ENCODE peak calls at places on chromosomes 1 and 21, in five cellular contexts. One of them, this sample, is unnamed.

GRCh38 chr1:52240592-52240991 is 98.7 kb downstream of the ZFYVE9 start:
- DNase-seq in hepatocyte: no peak
- DNase-seq in GM23248: no peak
- DNase-seq in PC-3: no peak
- DNase-seq in neural progenitor cell: no peak
- DNase-seq in this sample: no peak

GRCh38 chr1:15882665-15883064 is 35.2 kb downstream of the SPEN start:
- DNase-seq in hepatocyte: no peak
- DNase-seq in neural progenitor cell: no peak
- DNase-seq in PC-3: no peak
- DNase-seq in GM23248: no peak
- DNase-seq in this sample: no peak

GRCh38 chr1:166843769-166844596 is 4.7 kb downstream of the POGK start:
- DNase-seq in PC-3: no peak
- DNase-seq in neural progenitor cell: no peak
- DNase-seq in hepatocyte: peak
- DNase-seq in GM23248: peak
- DNase-seq in this sample: no peak

GRCh38 chr1:82392513-82392912 is 591.8 kb downstream of the ADGRL2 start:
- DNase-seq in neural progenitor cell: no peak
- DNase-seq in GM23248: peak
- DNase-seq in hepatocyte: no peak
- DNase-seq in PC-3: peak
- DNase-seq in this sample: no peak

GRCh38 chr1:34681481-34682451 is 73.1 kb upstream of the GJB5 start:
- DNase-seq in hepatocyte: peak
- DNase-seq in PC-3: peak
- DNase-seq in neural progenitor cell: peak
- DNase-seq in GM23248: peak
- DNase-seq in this sample: peak

GRCh38 chr21:26966978-26967913 is at the start of gene ADAMTS5:
- DNase-seq in hepatocyte: peak
- DNase-seq in PC-3: peak
- DNase-seq in neural progenitor cell: peak
- DNase-seq in GM23248: peak
- DNase-seq in this sample: no peak

GRCh38 chr1:115280073-115280472 is 58.0 kb downstream of the NGF start:
- DNase-seq in hepatocyte: no peak
- DNase-seq in GM23248: peak
- DNase-seq in neural progenitor cell: no peak
- DNase-seq in PC-3: no peak
- DNase-seq in this sample: no peak

GRCh38 chr1:115184260-115184950 is 95.1 kb upstream of the TSPAN2 start:
- DNase-seq in PC-3: peak
- DNase-seq in GM23248: peak
- DNase-seq in hepatocyte: no peak
- DNase-seq in neural progenitor cell: no peak
- DNase-seq in this sample: no peak

GRCh38 chr1:192877283-192877886 is 68.5 kb downstream of the RGS2 start:
- DNase-seq in hepatocyte: no peak
- DNase-seq in GM23248: no peak
- DNase-seq in PC-3: no peak
- DNase-seq in neural progenitor cell: no peak
- DNase-seq in this sample: no peak

GRCh38 chr1:50424045-50424939 is 1.0 kb upstream of the DMRTA2 start:
- DNase-seq in hepatocyte: no peak
- DNase-seq in neural progenitor cell: peak
- DNase-seq in GM23248: no peak
- DNase-seq in PC-3: no peak
- DNase-seq in this sample: no peak

GRCh38 chr1:239930646-239931262 is 160.9 kb upstream of the FMN2 start:
- DNase-seq in GM23248: no peak
- DNase-seq in neural progenitor cell: no peak
- DNase-seq in hepatocyte: no peak
- DNase-seq in PC-3: peak
- DNase-seq in this sample: no peak

GRCh38 chr1:212613440-212614335 is 5.1 kb downstream of the ATF3 start:
- DNase-seq in neural progenitor cell: no peak
- DNase-seq in PC-3: peak
- DNase-seq in hepatocyte: no peak
- DNase-seq in GM23248: peak
- DNase-seq in this sample: no peak

GRCh38 chr21:42790520-42790919 is 88.8 kb downstream of the WDR4 start:
- DNase-seq in hepatocyte: no peak
- DNase-seq in GM23248: no peak
- DNase-seq in PC-3: no peak
- DNase-seq in neural progenitor cell: no peak
- DNase-seq in this sample: no peak

GRCh38 chr1:38613996-38614395 is 245.6 kb downstream of the RRAGC start:
- DNase-seq in neural progenitor cell: peak
- DNase-seq in hepatocyte: no peak
- DNase-seq in GM23248: no peak
- DNase-seq in PC-3: no peak
- DNase-seq in this sample: no peak

GRCh38 chr1:88612783-88613182 is 71.3 kb upstream of the PKN2 start:
- DNase-seq in neural progenitor cell: no peak
- DNase-seq in hepatocyte: peak
- DNase-seq in PC-3: peak
- DNase-seq in GM23248: no peak
- DNase-seq in this sample: no peak

GRCh38 chr1:167995038-167995437 is 58.2 kb upstream of the MPC2 start:
- DNase-seq in hepatocyte: no peak
- DNase-seq in neural progenitor cell: no peak
- DNase-seq in PC-3: peak
- DNase-seq in GM23248: no peak
- DNase-seq in this sample: no peak
- TF ChIP-seq EZH2phosphoT487 in hepatocyte: no peak
- TF ChIP-seq EZH2phosphoT487 in neural progenitor cell: no peak
- TF ChIP-seq EZH2phosphoT487 in PC-3: no peak
- TF ChIP-seq EZH2phosphoT487 in GM23248: no peak
- TF ChIP-seq EZH2phosphoT487 in this sample: no peak

DNA sequence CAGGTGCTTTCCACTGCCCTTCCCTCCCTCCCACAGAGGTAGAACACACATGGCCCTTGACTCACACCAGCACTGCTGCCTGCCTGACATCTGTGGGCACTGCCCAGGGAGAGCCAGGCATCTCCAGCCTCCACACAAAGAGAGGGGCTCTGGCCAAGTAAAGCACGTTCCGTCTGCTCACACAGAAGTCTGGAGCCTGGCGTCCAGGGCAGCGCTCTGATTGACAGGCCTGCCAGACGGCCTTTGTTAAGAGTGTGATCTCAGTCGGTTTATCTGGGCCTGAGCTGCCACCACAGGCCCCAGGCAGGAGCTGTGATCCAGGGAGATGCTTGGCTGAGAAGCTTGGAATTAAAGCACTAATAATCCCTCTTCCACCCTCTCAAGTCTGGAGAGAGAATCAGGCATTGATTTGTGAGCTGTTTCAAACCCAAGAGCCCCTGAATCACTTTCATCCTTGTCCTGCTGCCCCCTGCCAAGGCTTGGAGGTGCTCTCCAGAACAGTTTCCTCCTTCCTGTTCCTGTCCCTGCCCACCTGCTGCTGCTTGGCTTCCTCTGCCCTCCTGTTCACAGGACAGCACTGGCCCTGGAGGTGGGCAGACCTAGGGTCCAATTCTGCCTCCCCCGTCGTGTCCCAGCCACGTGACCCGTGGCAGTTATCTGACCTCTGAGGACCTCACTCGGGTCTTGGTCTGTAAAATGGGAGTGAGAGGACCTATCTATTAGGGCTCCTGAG is 3.7 kb downstream of the DMRTB1 start:
- DNase-seq in PC-3: no peak
- DNase-seq in neural progenitor cell: peak
- DNase-seq in hepatocyte: no peak
- DNase-seq in GM23248: no peak
- DNase-seq in this sample: no peak
- TF ChIP-seq EZH2phosphoT487 in PC-3: no peak
- TF ChIP-seq EZH2phosphoT487 in neural progenitor cell: no peak
- TF ChIP-seq EZH2phosphoT487 in hepatocyte: no peak
- TF ChIP-seq EZH2phosphoT487 in GM23248: no peak
- TF ChIP-seq EZH2phosphoT487 in this sample: no peak

GRCh38 chr1:18866846-18867245 is 7.4 kb upstream of the TAS1R2 start:
- DNase-seq in neural progenitor cell: no peak
- DNase-seq in PC-3: no peak
- DNase-seq in hepatocyte: no peak
- DNase-seq in GM23248: no peak
- DNase-seq in this sample: no peak
- TF ChIP-seq EZH2phosphoT487 in neural progenitor cell: no peak
- TF ChIP-seq EZH2phosphoT487 in PC-3: no peak
- TF ChIP-seq EZH2phosphoT487 in hepatocyte: no peak
- TF ChIP-seq EZH2phosphoT487 in GM23248: no peak
- TF ChIP-seq EZH2phosphoT487 in this sample: no peak

GRCh38 chr1:226475112-226475511 is 67.2 kb upstream of the PARP1 start:
- DNase-seq in hepatocyte: no peak
- DNase-seq in PC-3: no peak
- DNase-seq in neural progenitor cell: peak
- DNase-seq in GM23248: no peak
- DNase-seq in this sample: no peak
- TF ChIP-seq EZH2phosphoT487 in hepatocyte: no peak
- TF ChIP-seq EZH2phosphoT487 in PC-3: no peak
- TF ChIP-seq EZH2phosphoT487 in neural progenitor cell: no peak
- TF ChIP-seq EZH2phosphoT487 in GM23248: no peak
- TF ChIP-seq EZH2phosphoT487 in this sample: no peak

DNA sequence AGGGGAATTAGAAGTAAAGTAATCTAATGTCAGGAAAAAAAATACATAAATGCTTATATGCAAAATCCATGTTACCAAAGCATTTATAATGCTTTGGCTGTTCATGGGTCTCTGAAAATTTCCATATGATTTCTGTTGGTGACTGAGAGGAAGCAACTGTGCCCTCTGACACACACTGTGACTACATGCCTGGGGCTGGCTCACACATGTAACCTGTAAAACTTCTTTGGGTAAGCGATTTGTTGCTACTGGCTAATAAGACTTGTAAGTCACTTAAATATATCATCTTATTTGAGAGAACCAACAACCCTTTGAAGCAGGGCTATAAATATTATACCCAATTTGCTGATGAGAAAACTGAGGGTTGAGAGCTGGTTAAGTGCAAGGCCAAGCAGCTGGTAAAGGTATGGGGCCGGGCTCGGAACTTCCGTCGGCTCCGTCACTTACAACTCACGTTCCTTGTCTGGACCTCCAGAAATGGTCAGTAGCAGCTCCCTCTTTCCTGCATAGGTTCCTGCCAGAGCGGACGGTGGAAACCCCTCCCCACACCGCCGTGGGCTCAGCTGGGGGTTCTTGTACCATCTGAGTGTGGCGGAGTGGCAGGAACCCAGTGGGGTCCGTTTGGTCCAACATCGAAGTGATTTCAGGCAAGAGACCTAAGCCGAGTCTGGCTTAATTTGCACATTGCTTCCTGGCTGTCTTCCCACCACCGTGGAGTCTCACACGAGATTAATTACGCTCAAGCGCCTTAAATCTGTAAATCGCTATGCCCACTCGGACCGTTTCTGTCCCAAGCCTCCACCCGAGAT is 714 bp downstream of the DFFA start:
- DNase-seq in GM23248: peak
- DNase-seq in PC-3: peak
- DNase-seq in neural progenitor cell: no peak
- DNase-seq in hepatocyte: no peak
- DNase-seq in this sample: no peak
- TF ChIP-seq EZH2phosphoT487 in GM23248: no peak
- TF ChIP-seq EZH2phosphoT487 in PC-3: no peak
- TF ChIP-seq EZH2phosphoT487 in neural progenitor cell: no peak
- TF ChIP-seq EZH2phosphoT487 in hepatocyte: no peak
- TF ChIP-seq EZH2phosphoT487 in this sample: no peak

GRCh38 chr21:18384771-18385170 is 18.8 kb downstream of the TMPRSS15 start:
- DNase-seq in hepatocyte: peak
- DNase-seq in neural progenitor cell: peak
- DNase-seq in GM23248: peak
- DNase-seq in PC-3: peak
- DNase-seq in this sample: peak

GRCh38 chr21:18387994-18388393 is 15.6 kb downstream of the TMPRSS15 start:
- DNase-seq in neural progenitor cell: no peak
- DNase-seq in PC-3: no peak
- DNase-seq in hepatocyte: no peak
- DNase-seq in GM23248: no peak
- DNase-seq in this sample: peak

GRCh38 chr21:18382141-18382540 is 21.4 kb downstream of the TMPRSS15 start:
- DNase-seq in hepatocyte: no peak
- DNase-seq in neural progenitor cell: no peak
- DNase-seq in GM23248: no peak
- DNase-seq in PC-3: no peak
- DNase-seq in this sample: peak
- TF ChIP-seq EZH2phosphoT487 in hepatocyte: no peak
- TF ChIP-seq EZH2phosphoT487 in neural progenitor cell: no peak
- TF ChIP-seq EZH2phosphoT487 in GM23248: no peak
- TF ChIP-seq EZH2phosphoT487 in PC-3: no peak
- TF ChIP-seq EZH2phosphoT487 in this sample: no peak

DNA sequence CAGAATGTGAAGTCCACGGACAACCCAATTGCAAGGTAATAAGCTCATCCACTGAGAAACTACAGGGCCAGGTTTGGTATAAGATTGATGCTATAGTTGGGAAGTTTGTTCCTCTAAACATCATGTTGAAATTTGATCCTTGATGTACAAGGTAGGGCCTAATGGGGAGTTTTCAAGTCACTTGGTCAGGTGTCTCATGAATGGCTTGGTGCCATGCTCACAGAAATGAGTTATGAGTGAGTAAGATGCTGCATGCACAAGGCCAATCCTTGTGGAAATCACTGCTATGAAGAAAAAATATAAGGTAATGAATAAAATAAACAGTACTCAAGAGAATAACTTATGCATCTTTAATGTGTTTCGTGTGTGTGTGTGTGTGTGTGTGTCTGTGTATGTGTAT is 1891.2 kb downstream of the NCAM2 start:
- DNase-seq in neural progenitor cell: no peak
- DNase-seq in PC-3: peak
- DNase-seq in hepatocyte: no peak
- DNase-seq in GM23248: no peak
- DNase-seq in this sample: no peak
- TF ChIP-seq EZH2phosphoT487 in neural progenitor cell: no peak
- TF ChIP-seq EZH2phosphoT487 in PC-3: no peak
- TF ChIP-seq EZH2phosphoT487 in hepatocyte: no peak
- TF ChIP-seq EZH2phosphoT487 in GM23248: no peak
- TF ChIP-seq EZH2phosphoT487 in this sample: no peak

GRCh38 chr1:201153474-201154388 is 543 bp downstream of the TMEM9 start:
- DNase-seq in hepatocyte: no peak
- DNase-seq in neural progenitor cell: no peak
- DNase-seq in GM23248: no peak
- DNase-seq in PC-3: peak
- DNase-seq in this sample: peak
- TF ChIP-seq EZH2phosphoT487 in hepatocyte: no peak
- TF ChIP-seq EZH2phosphoT487 in neural progenitor cell: no peak
- TF ChIP-seq EZH2phosphoT487 in GM23248: no peak
- TF ChIP-seq EZH2phosphoT487 in PC-3: no peak
- TF ChIP-seq EZH2phosphoT487 in this sample: no peak

DNA sequence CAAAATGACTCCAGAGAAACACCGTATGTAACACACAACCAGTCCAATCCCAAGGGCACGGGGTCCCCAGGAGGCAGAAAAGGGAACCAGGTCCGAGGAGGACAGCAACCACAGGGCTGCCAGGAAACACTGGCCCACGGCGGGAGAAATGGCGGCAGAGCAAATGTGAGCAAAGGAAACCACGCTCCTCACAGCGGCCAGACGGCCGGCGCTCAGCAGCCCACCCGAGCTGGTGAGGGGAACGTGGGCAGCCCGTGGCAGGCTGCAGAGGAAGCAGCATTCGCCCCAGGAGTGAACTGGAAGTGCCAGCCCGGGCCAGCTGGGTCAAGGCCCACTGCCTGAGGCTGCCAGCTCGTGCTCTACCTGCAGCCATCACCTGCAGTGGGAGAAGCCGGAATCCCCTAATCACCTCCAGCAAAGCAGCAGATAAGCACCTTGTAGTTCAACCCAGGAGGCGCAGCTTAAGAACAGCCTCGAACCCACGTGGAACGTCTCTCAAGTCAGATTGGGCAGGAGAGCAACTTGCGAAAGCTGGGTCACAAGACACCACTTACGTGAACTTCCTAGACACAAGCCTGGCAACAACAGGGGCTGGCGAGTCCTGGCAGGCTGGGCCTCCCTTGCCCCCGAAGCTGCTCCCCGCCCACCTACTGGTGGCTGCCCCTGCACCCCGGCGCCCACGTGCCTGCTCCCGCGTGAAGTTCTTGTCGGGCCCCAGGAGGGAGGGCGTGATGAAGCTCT is 6.7 kb downstream of the SLC19A1 start:
- DNase-seq in GM23248: no peak
- DNase-seq in neural progenitor cell: no peak
- DNase-seq in PC-3: no peak
- DNase-seq in hepatocyte: no peak
- DNase-seq in this sample: no peak
- TF ChIP-seq EZH2phosphoT487 in GM23248: no peak
- TF ChIP-seq EZH2phosphoT487 in neural progenitor cell: no peak
- TF ChIP-seq EZH2phosphoT487 in PC-3: no peak
- TF ChIP-seq EZH2phosphoT487 in hepatocyte: no peak
- TF ChIP-seq EZH2phosphoT487 in this sample: no peak

This sample was measured in OCI-LY7.